ENCODE peak calls at places on chromosome 11, in six cellular contexts. O is left ventricle myocardium inferior, M is right lobe of liver, K is fibroblast of lung, E is astrocyte, W is GM23338. S is an unnamed sample. For H3K36me3, the result is how much of the 10 kb centered on the place peaks cover.

GRCh38 chr11:71076021-71076420 is 176.4 kb downstream of the SHANK2 start:
- DNase-seq in O (no peak), M (no peak), K (no peak), E (no peak), W (no peak), S (no peak)

GRCh38 chr11:122309262-122309925 is 193.4 kb upstream of the BLID start:
- DNase-seq in O (no peak), M (no peak), K (peak), E (peak), W (no peak), S (no peak)

GRCh38 chr11:131982154-131982553 is 611.7 kb downstream of the NTM start:
- DNase-seq in O (no peak), M (no peak), K (no peak), E (no peak), W (peak), S (no peak)

GRCh38 chr11:844693-845644 is 2.3 kb downstream of the TSPAN4 start:
- DNase-seq in O (peak), M (peak), K (peak), E (peak), W (peak), S (no peak)

GRCh38 chr11:129435499-129436245 is 60.0 kb downstream of the BARX2 start:
- DNase-seq in O (no peak), M (no peak), K (no peak), E (no peak), W (no peak), S (no peak)

GRCh38 chr11:8282621-8283509 is 19.2 kb upstream of the LMO1 start:
- DNase-seq in O (no peak), M (no peak), K (no peak), E (no peak), W (peak), S (no peak)

GRCh38 chr11:88157401-88157800 is 17.8 kb downstream of the RAB38 start:
- DNase-seq in O (no peak), M (no peak), K (no peak), E (no peak), W (no peak), S (no peak)

GRCh38 chr11:133790995-133791394 is 54.3 kb downstream of the SPATA19 start:
- DNase-seq in O (no peak), M (no peak), K (no peak), E (no peak), W (no peak), S (no peak)

GRCh38 chr11:104705475-104706195 is 192.6 kb downstream of the CASP12 start:
- DNase-seq in O (peak), M (no peak), K (peak), E (peak), W (no peak), S (peak)

GRCh38 chr11:75199412-75199955 is 41.1 kb upstream of the TPBGL start:
- DNase-seq in O (no peak), M (no peak), K (no peak), E (no peak), W (no peak), S (no peak)

GRCh38 chr11:80958414-80958813 is 1517.6 kb upstream of the TENM4 start:
- DNase-seq in O (no peak), M (no peak), K (peak), E (peak), W (no peak), S (no peak)

GRCh38 chr11:64233913-64234839 is at the start of gene VEGFB:
- DNase-seq in O (peak), M (peak), K (peak), E (no peak), W (peak), S (peak)

GRCh38 chr11:67072295-67072694 is 15.6 kb downstream of the RHOD start:
- DNase-seq in O (no peak), M (no peak), K (no peak), E (no peak), W (no peak), S (no peak)

GRCh38 chr11:82846037-82846383 is 54.2 kb downstream of the PRCP start:
- DNase-seq in O (no peak), M (no peak), K (no peak), E (no peak), W (no peak), S (no peak)

GRCh38 chr11:72776844-72777754 is 16.7 kb downstream of the STARD10 start:
- DNase-seq in O (peak), M (peak), K (no peak), E (no peak), W (no peak), S (no peak)

GRCh38 chr11:120205596-120206161 is 5.2 kb upstream of the OAF start:
- DNase-seq in O (no peak), M (no peak), K (peak), E (peak), W (no peak), S (no peak)

GRCh38 chr11:21056644-21057043 is 387.3 kb downstream of the NELL1 start:
- DNase-seq in O (no peak), M (no peak), K (no peak), E (no peak), W (no peak), S (no peak)

GRCh38 chr11:8080674-8081590 is at the start of gene TUB:
- DNase-seq in O (no peak), M (no peak), K (peak), E (no peak), W (peak), S (no peak)

GRCh38 chr11:662689-663274 is 25.7 kb downstream of the DRD4 start:
- DNase-seq in O (peak), M (peak), K (peak), E (peak), W (peak), S (peak)

GRCh38 chr11:79414644-79415317 is 26.0 kb downstream of the TENM4 start:
- DNase-seq in O (no peak), M (no peak), K (peak), E (peak), W (no peak), S (no peak)

GRCh38 chr11:76606102-76606793 is 64.3 kb downstream of the LRRC32 start:
- DNase-seq in O (peak), M (no peak), K (no peak), E (no peak), W (no peak), S (no peak)

GRCh38 chr11:35332524-35332923 is 86.8 kb downstream of the SLC1A2 start:
- DNase-seq in O (no peak), M (no peak), K (no peak), E (no peak), W (no peak), S (no peak)

GRCh38 chr11:117972589-117973445 is 13.4 kb upstream of the IL10RA start:
- DNase-seq in O (no peak), M (no peak), K (no peak), E (no peak), W (no peak), S (no peak)

GRCh38 chr11:78290293-78291176 is 101.8 kb downstream of the USP35 start:
- DNase-seq in O (no peak), M (no peak), K (no peak), E (no peak), W (no peak), S (no peak)

GRCh38 chr11:85806876-85807275 is 4.1 kb downstream of the SYTL2 start:
- DNase-seq in O (no peak), M (no peak), K (no peak), E (no peak), W (no peak), S (no peak)

GRCh38 chr11:34169664-34170063 is 64.2 kb downstream of the NAT10 start:
- DNase-seq in O (no peak), M (no peak), K (no peak), E (no peak), W (no peak), S (no peak)

GRCh38 chr11:104327864-104328513 is 164.0 kb upstream of the PDGFD start:
- DNase-seq in O (no peak), M (no peak), K (no peak), E (no peak), W (no peak), S (no peak)

GRCh38 chr11:47565340-47566165 is at the start of gene PTPMT1:
- DNase-seq in O (peak), M (peak), K (peak), E (peak), W (peak), S (peak)

GRCh38 chr11:28922351-28922981 is 814.3 kb downstream of the METTL15 start:
- DNase-seq in O (no peak), M (no peak), K (no peak), E (no peak), W (peak), S (peak)

GRCh38 chr11:128908391-128909246 is 17.5 kb downstream of the KCNJ5 start:
- DNase-seq in O (peak), M (no peak), K (peak), E (peak), W (no peak), S (peak)

GRCh38 chr11:119322360-119322739 is 5.4 kb upstream of the MCAM start:
- DNase-seq in O (no peak), M (no peak), K (no peak), E (no peak), W (no peak), S (no peak)

GRCh38 chr11:115990004-115990447 is 485.8 kb upstream of the CADM1 start:
- DNase-seq in O (no peak), M (no peak), K (no peak), E (no peak), W (peak), S (no peak)

GRCh38 chr11:762421-763072 is 14.7 kb downstream of the GATD1 start:
- DNase-seq in O (no peak), M (no peak), K (peak), E (peak), W (peak), S (peak)

GRCh38 chr11:27218498-27219038 is 144.4 kb downstream of the CCDC34 start:
- DNase-seq in O (no peak), M (no peak), K (peak), E (peak), W (no peak), S (no peak)

GRCh38 chr11:119700536-119701346 is 28.3 kb downstream of the NECTIN1 start:
- DNase-seq in O (no peak), M (no peak), K (no peak), E (no peak), W (no peak), S (peak)

GRCh38 chr11:124983674-124984511 is 29.9 kb downstream of the CCDC15 start:
- DNase-seq in O (no peak), M (no peak), K (no peak), E (no peak), W (no peak), S (no peak)

GRCh38 chr11:111745719-111746504 is 20.3 kb downstream of the PPP2R1B start:
- DNase-seq in O (no peak), M (no peak), K (peak), E (peak), W (no peak), S (no peak)

GRCh38 chr11:17699157-17700114 is 19.9 kb upstream of the MYOD1 start:
- DNase-seq in O (no peak), M (no peak), K (peak), E (peak), W (no peak), S (no peak)

DNA sequence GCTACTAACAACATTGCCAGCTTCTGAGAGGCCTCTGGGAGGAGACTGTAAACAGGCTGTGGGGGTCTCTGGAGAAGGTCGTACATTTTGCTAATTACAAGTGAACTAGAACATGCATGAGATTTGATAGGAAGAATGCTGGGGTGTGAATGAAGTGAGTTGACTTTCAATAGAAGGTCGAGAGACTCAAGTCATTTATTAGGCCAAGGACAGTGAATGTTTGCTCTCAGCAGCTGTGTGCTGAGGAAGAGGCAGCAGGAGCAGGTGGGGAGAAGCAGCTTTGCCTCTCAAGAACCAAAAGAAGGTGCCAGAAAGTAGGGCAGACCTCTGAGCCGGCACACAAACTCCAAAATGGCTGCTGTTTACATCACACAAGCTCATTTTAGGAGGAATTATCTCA is 91.7 kb downstream of the PIWIL4 start:
- DNase-seq in O (no peak), M (no peak), K (no peak), E (no peak), W (no peak), S (no peak)
- H3K36me3 ChIP-seq in O (under half), M (under half), K (under half), E (under half), W (under half), S (under half)

DNA sequence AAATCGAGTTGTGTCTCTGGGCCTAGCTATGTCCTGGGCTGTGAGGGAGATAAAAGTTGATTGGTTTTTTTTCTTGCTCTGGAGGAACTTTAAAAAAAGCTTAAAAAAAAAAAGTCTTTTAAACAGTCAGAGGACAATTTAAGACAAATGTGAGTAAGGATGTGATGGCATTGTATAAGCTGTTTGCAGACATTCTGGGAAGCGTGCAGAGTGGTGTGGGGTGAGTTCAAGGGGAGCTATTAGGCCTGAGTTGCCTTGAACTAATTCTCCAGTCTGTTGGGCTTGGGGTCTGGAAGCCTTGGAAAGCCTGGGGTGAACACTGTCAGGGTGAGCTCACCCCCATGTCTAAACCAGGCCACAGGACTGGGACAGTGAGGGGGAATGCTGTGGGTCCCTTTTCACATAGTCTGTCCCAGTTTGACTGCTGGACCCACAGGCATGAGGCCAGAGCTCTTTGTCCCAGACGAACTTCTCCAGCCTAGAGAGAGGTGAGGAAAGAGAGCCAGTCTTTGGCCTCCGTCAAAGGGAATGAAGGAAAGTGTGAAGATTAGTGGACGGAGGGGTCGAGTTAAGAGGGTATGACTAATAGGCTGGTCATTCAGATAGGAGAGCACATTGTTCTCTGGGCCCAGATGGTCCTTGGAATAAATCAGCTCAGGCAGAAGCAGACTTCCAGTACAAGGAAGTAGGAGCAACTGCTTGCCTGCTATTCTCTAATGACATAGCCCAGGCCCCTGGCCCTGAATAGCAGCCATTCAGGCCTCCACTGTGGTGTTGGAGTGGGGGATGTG is 76.4 kb upstream of the NNMT start:
- DNase-seq in O (no peak), M (no peak), K (peak), E (peak), W (no peak), S (peak)
- H3K36me3 ChIP-seq in O (under half), M (under half), K (under half), E (under half), W (under half), S (under half)

GRCh38 chr11:123584737-123585136 is 69.7 kb downstream of the SCN3B start:
- DNase-seq in O (no peak), M (no peak), K (no peak), E (no peak), W (no peak), S (no peak)
- H3K36me3 ChIP-seq in O (under half), M (under half), K (under half), E (under half), W (under half), S (under half)

GRCh38 chr11:32103941-32104340 is 13.1 kb downstream of the RCN1 start:
- DNase-seq in O (no peak), M (no peak), K (no peak), E (no peak), W (no peak), S (no peak)
- H3K36me3 ChIP-seq in O (half or more), M (under half), K (under half), E (half or more), W (under half), S (under half)

GRCh38 chr11:69644962-69645675 is 4.2 kb downstream of the CCND1 start:
- DNase-seq in O (no peak), M (peak), K (no peak), E (no peak), W (no peak), S (no peak)
- H3K36me3 ChIP-seq in O (under half), M (under half), K (under half), E (under half), W (under half), S (under half)

DNA sequence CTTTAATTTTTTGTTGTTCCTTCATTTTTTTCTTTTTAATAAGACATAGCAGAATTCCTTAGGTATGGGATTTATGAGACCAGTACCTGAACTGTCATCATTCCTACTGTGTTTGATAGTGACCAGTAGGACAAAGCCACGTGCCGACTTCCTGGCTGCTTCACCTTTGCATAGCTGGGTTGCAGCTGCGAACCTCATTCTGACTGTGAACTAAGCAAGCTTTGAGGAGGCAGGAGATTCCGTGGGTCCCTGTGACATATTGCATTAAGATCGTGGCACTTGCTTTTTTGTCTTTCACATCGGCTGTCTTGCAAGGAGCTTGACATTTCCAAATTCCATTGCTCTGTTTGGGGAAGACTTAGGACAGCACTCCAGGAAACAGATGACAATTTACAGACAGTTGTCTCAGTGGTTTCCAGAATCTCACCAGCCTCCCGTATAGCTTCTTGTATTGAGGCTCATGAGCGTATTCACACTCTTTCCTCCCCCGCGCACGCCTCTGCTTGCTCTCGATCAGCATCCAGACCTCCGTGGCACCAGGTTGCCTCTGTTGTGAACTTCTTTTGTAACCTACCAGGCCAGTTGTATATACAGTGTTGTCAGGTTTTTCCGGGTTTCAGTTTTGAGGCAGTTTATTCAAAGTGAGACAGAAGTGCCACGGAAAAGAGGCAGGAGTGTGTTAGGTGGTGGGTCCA is 101.7 kb downstream of the CWC15 start:
- DNase-seq in O (no peak), M (no peak), K (no peak), E (no peak), W (no peak), S (no peak)
- H3K36me3 ChIP-seq in O (half or more), M (under half), K (under half), E (half or more), W (under half), S (under half)

S was measured in small intestine.